ENCODE peak calls at places on chromosome 4, in five cellular contexts. K is AG08395, P is SJCRH30, E is PC-9, S is smooth muscle cell of the brain vasculature. N is an unnamed sample.

GRCh38 chr4:129428454-129428853 is 332.5 kb downstream of the C4orf33 start:
- DNase-seq in K (no peak), S (no peak), P (no peak), E (no peak), N (no peak)

GRCh38 chr4:41822326-41822725 is 73.8 kb upstream of the PHOX2B start:
- DNase-seq in P (no peak), K (no peak), E (no peak), S (no peak), N (no peak)

GRCh38 chr4:108078024-108078733 is 88.5 kb downstream of the HADH start:
- DNase-seq in P (no peak), K (no peak), S (no peak), E (no peak), N (no peak)

GRCh38 chr4:82833696-82834313 is 35.2 kb upstream of the SCD5 start:
- DNase-seq in S (peak), K (peak), P (no peak), E (peak), N (no peak)

GRCh38 chr4:11397146-11397545 is 31.5 kb downstream of the HS3ST1 start:
- DNase-seq in P (no peak), S (no peak), E (peak), K (no peak), N (no peak)

GRCh38 chr4:146957252-146957651 is 11.6 kb upstream of the TTC29 start:
- DNase-seq in E (no peak), S (peak), P (no peak), K (peak), N (no peak)

GRCh38 chr4:26197018-26197779 is 123.6 kb upstream of the RBPJ start:
- DNase-seq in P (peak), S (peak), E (peak), K (peak), N (no peak)

GRCh38 chr4:108685036-108685686 is 34.8 kb downstream of the OSTC start:
- DNase-seq in S (no peak), P (no peak), K (no peak), E (no peak), N (no peak)

GRCh38 chr4:37837446-37837845 is 11.0 kb downstream of the PGM2 start:
- DNase-seq in P (no peak), S (no peak), E (no peak), K (peak), N (no peak)

GRCh38 chr4:166172619-166173018 is 299.6 kb downstream of the TLL1 start:
- DNase-seq in E (no peak), P (no peak), K (no peak), S (no peak), N (no peak)